ENCODE peak calls at places on chromosomes 6 and 20, in six cellular contexts. T is CD4-positive, alpha-beta memory T cell; E is T-helper 2 cell; V is Karpas-422; X is NCI-H1417; Z is breast epithelium. M is an unnamed sample.

GRCh38 chr20:53594068-53595017 is 704 bp upstream of the ZNF217 start:
- DNase-seq in T (peak), Z (peak), V (peak), E (peak), X (peak), M (peak)

GRCh38 chr20:1017677-1018076 is 15.6 kb upstream of the RSPO4 start:
- DNase-seq in T (no peak), E (no peak), X (no peak), Z (no peak), V (no peak), M (no peak)

GRCh38 chr6:167485186-167485978 is 160.5 kb downstream of the TTLL2 start:
- DNase-seq in E (no peak), T (no peak), V (no peak), X (no peak), Z (no peak), M (no peak)

GRCh38 chr20:1308067-1308701 is 20.8 kb downstream of the SDCBP2 start:
- DNase-seq in Z (no peak), E (no peak), T (no peak), X (no peak), V (no peak), M (no peak)

GRCh38 chr20:45404438-45404837 is 3.7 kb upstream of the DBNDD2 start:
- DNase-seq in Z (no peak), T (no peak), X (no peak), E (no peak), V (no peak), M (no peak)

GRCh38 chr20:35992713-35993335 is 24.4 kb downstream of the CNBD2 start:
- DNase-seq in T (peak), E (peak), Z (peak), V (peak), X (peak), M (peak)

GRCh38 chr20:13089950-13090469 is 81.2 kb downstream of the SPTLC3 start:
- DNase-seq in Z (no peak), V (no peak), X (no peak), T (no peak), E (no peak), M (no peak)

GRCh38 chr6:56047931-56048520 is 172.6 kb upstream of the BMP5 start:
- DNase-seq in T (no peak), V (no peak), Z (no peak), E (no peak), X (no peak), M (no peak)

GRCh38 chr6:30685157-30685976 is 1.1 kb downstream of the PPP1R18 start:
- DNase-seq in Z (no peak), X (no peak), V (peak), E (peak), T (no peak), M (no peak)

GRCh38 chr6:46583081-46583480 is 69.5 kb downstream of the CYP39A1 start:
- DNase-seq in V (no peak), X (no peak), Z (no peak), T (no peak), E (no peak), M (no peak)

GRCh38 chr20:25214824-25215223 is 19.3 kb downstream of the ENTPD6 start:
- DNase-seq in E (no peak), V (no peak), T (no peak), X (no peak), Z (no peak), M (no peak)

GRCh38 chr20:46468508-46468907 is 44.9 kb downstream of the ZNF334 start:
- DNase-seq in X (no peak), V (no peak), Z (no peak), E (no peak), T (no peak), M (no peak)